ENCODE peak calls at places on chromosomes 6 and 20, in six cellular contexts. One of them, this sample, is unnamed.
A peak's percentile ranks its signal among the peaks of the same experiment; 100 is the strongest.

GRCh38 chr20:62232194-62232593 is 6.1 kb upstream of the OSBPL2 start:
- DNase-seq in sigmoid colon: no peak
- DNase-seq in A549: no peak
- DNase-seq in neural progenitor cell: no peak
- DNase-seq in astrocyte: no peak
- DNase-seq in adrenal gland: no peak
- DNase-seq in this sample: no peak

GRCh38 chr6:170147832-170148708 is 142.8 kb downstream of the DLL1 start:
- DNase-seq in sigmoid colon: peak; percentile 56
- DNase-seq in A549: no peak
- DNase-seq in neural progenitor cell: peak; percentile 58
- DNase-seq in astrocyte: no peak
- DNase-seq in adrenal gland: no peak
- DNase-seq in this sample: no peak

GRCh38 chr6:124859366-124859765 is 102.9 kb upstream of the RNF217 start:
- DNase-seq in sigmoid colon: no peak
- DNase-seq in A549: no peak
- DNase-seq in neural progenitor cell: no peak
- DNase-seq in astrocyte: no peak
- DNase-seq in adrenal gland: no peak
- DNase-seq in this sample: no peak

GRCh38 chr6:125944434-125944816 is 12.1 kb upstream of the HINT3 start:
- DNase-seq in sigmoid colon: peak; percentile 82
- DNase-seq in A549: no peak
- DNase-seq in neural progenitor cell: no peak
- DNase-seq in astrocyte: peak; percentile 69
- DNase-seq in adrenal gland: peak; percentile 62
- DNase-seq in this sample: peak; percentile 78

GRCh38 chr20:1800777-1801176 is 94.4 kb upstream of the SIRPA start:
- DNase-seq in sigmoid colon: no peak
- DNase-seq in A549: peak; percentile 57
- DNase-seq in neural progenitor cell: peak; percentile 19
- DNase-seq in astrocyte: peak; percentile 36
- DNase-seq in adrenal gland: no peak
- DNase-seq in this sample: no peak

GRCh38 chr6:168834814-168835213 is 393.8 kb downstream of the SMOC2 start:
- DNase-seq in sigmoid colon: no peak
- DNase-seq in A549: no peak
- DNase-seq in neural progenitor cell: no peak
- DNase-seq in astrocyte: no peak
- DNase-seq in adrenal gland: no peak
- DNase-seq in this sample: no peak

GRCh38 chr6:7052441-7052936 is 55.3 kb upstream of the RREB1 start:
- DNase-seq in sigmoid colon: peak; percentile 80
- DNase-seq in A549: no peak
- DNase-seq in neural progenitor cell: peak; percentile 58
- DNase-seq in astrocyte: peak; percentile 79
- DNase-seq in adrenal gland: peak; percentile 80
- DNase-seq in this sample: peak; percentile 83

GRCh38 chr6:75437451-75438185 is 56.0 kb downstream of the FILIP1 start:
- DNase-seq in sigmoid colon: no peak
- DNase-seq in A549: no peak
- DNase-seq in neural progenitor cell: no peak
- DNase-seq in astrocyte: peak; percentile 80
- DNase-seq in adrenal gland: no peak
- DNase-seq in this sample: no peak

GRCh38 chr20:34581341-34582189 is 23.0 kb downstream of the MAP1LC3A start:
- DNase-seq in sigmoid colon: no peak
- DNase-seq in A549: no peak
- DNase-seq in neural progenitor cell: peak; percentile 35
- DNase-seq in astrocyte: peak; percentile 58
- DNase-seq in adrenal gland: peak; percentile 16
- DNase-seq in this sample: no peak

GRCh38 chr20:38321959-38322598 is 18.1 kb downstream of the BPI start:
- DNase-seq in sigmoid colon: peak; percentile 72
- DNase-seq in A549: peak; percentile 55
- DNase-seq in neural progenitor cell: peak; percentile 75
- DNase-seq in astrocyte: peak; percentile 31
- DNase-seq in adrenal gland: peak; percentile 26
- DNase-seq in this sample: no peak

GRCh38 chr6:84089081-84089480 is 55.5 kb downstream of the MRAP2 start:
- DNase-seq in sigmoid colon: no peak
- DNase-seq in A549: no peak
- DNase-seq in neural progenitor cell: no peak
- DNase-seq in astrocyte: no peak
- DNase-seq in adrenal gland: no peak
- DNase-seq in this sample: no peak

GRCh38 chr6:125001684-125002083 is 39.4 kb downstream of the RNF217 start:
- DNase-seq in sigmoid colon: no peak
- DNase-seq in A549: no peak
- DNase-seq in neural progenitor cell: no peak
- DNase-seq in astrocyte: peak; percentile 61
- DNase-seq in adrenal gland: no peak
- DNase-seq in this sample: no peak

GRCh38 chr6:87308970-87309369 is 13.4 kb upstream of the SMIM8 start:
- DNase-seq in sigmoid colon: no peak
- DNase-seq in A549: no peak
- DNase-seq in neural progenitor cell: no peak
- DNase-seq in astrocyte: no peak
- DNase-seq in adrenal gland: no peak
- DNase-seq in this sample: no peak

GRCh38 chr6:20715135-20715806 is 181.0 kb downstream of the CDKAL1 start:
- DNase-seq in sigmoid colon: no peak
- DNase-seq in A549: no peak
- DNase-seq in neural progenitor cell: no peak
- DNase-seq in astrocyte: no peak
- DNase-seq in adrenal gland: no peak
- DNase-seq in this sample: no peak

DNA sequence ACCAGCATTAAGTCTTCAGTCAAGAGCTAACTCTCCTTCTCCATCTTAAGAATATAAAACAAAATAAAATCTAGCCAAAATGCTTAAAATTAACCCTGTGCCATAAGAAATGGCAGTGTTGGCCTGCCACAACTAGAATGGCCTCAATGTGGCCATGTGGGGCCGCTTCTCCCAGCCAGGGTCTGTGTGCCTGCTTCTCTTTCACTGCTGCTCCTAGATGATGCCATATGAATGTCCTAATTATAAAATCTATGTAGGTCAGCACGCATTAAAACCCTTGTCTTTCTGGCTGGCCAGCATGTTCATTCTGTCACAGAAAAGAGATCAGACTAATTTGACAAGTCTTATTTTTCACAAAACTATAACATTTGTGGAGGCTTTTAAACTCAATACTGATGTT is 102.6 kb downstream of the C6orf118 start:
- DNase-seq in sigmoid colon: no peak
- DNase-seq in A549: no peak
- DNase-seq in neural progenitor cell: no peak
- DNase-seq in astrocyte: no peak
- DNase-seq in adrenal gland: no peak
- DNase-seq in this sample: no peak
- H3K4me1 ChIP-seq in sigmoid colon: no peaks in the 10 kb centered on the region
- H3K4me1 ChIP-seq in A549: no peaks in the 10 kb centered on the region
- H3K4me1 ChIP-seq in neural progenitor cell: peaks cover 12% of the 10 kb centered on the region
- H3K4me1 ChIP-seq in astrocyte: no peaks in the 10 kb centered on the region
- H3K4me1 ChIP-seq in adrenal gland: no peaks in the 10 kb centered on the region
- H3K4me1 ChIP-seq in this sample: no peaks in the 10 kb centered on the region

DNA sequence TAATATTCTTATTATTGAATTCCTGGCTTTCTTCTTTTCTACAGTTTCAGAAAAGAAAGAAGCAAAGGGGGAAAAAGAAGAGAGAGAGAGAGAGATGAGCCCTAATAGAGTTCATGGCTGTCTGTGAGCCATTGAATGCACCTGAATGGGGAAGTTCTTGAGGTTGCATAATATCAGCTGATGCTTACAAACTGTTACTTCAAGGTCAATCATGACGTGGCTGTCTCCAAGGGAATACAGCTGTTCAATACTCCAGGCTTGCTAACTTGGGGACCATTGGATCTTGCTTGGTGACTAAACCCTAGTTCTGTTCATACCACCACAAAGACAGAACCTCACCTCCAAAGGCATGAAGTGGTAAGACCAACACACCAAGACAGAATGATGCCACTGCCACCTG is 180.4 kb downstream of the ADGRG6 start:
- DNase-seq in sigmoid colon: no peak
- DNase-seq in A549: no peak
- DNase-seq in neural progenitor cell: no peak
- DNase-seq in astrocyte: no peak
- DNase-seq in adrenal gland: no peak
- DNase-seq in this sample: no peak
- H3K4me3 ChIP-seq in sigmoid colon: no peak overlapping the region
- H3K4me3 ChIP-seq in A549: no peak overlapping the region
- H3K4me3 ChIP-seq in neural progenitor cell: no peak overlapping the region
- H3K4me3 ChIP-seq in astrocyte: no peak overlapping the region
- H3K4me3 ChIP-seq in adrenal gland: no peak overlapping the region
- H3K4me3 ChIP-seq in this sample: no peak overlapping the region

GRCh38 chr20:3768342-3769130 is 983 bp upstream of the ADISSP start:
- DNase-seq in sigmoid colon: peak; percentile 91
- DNase-seq in A549: peak; percentile 89
- DNase-seq in neural progenitor cell: peak; percentile 94
- DNase-seq in astrocyte: peak; percentile 67
- DNase-seq in adrenal gland: peak; percentile 84
- DNase-seq in this sample: peak; percentile 88

GRCh38 chr20:3766832-3767433 is 620 bp downstream of the ADISSP start:
- DNase-seq in sigmoid colon: peak; percentile 68
- DNase-seq in A549: no peak
- DNase-seq in neural progenitor cell: peak; percentile 59
- DNase-seq in astrocyte: no peak
- DNase-seq in adrenal gland: no peak
- DNase-seq in this sample: no peak

GRCh38 chr20:3766381-3766780 is 1.2 kb downstream of the ADISSP start:
- DNase-seq in sigmoid colon: peak; percentile 65
- DNase-seq in A549: no peak
- DNase-seq in neural progenitor cell: no peak
- DNase-seq in astrocyte: no peak
- DNase-seq in adrenal gland: no peak
- DNase-seq in this sample: no peak

GRCh38 chr20:3765171-3765887 is 2.2 kb downstream of the ADISSP start:
- DNase-seq in sigmoid colon: no peak
- DNase-seq in A549: no peak
- DNase-seq in neural progenitor cell: no peak
- DNase-seq in astrocyte: no peak
- DNase-seq in adrenal gland: no peak
- DNase-seq in this sample: no peak

GRCh38 chr20:3767434-3768341 is at the start of gene ADISSP:
- DNase-seq in sigmoid colon: peak; percentile 100
- DNase-seq in A549: peak; percentile 99
- DNase-seq in neural progenitor cell: peak; percentile 99
- DNase-seq in astrocyte: peak; percentile 92
- DNase-seq in adrenal gland: peak; percentile 99
- DNase-seq in this sample: peak; percentile 100
- TF ChIP-seq CTCF in sigmoid colon: no peak
- TF ChIP-seq CTCF in A549: no peak
- TF ChIP-seq CTCF in neural progenitor cell: peak; percentile 15
- TF ChIP-seq CTCF in astrocyte: no peak
- TF ChIP-seq CTCF in adrenal gland: no peak
- TF ChIP-seq CTCF in this sample: no peak

GRCh38 chr6:108597601-108598315 is 37.0 kb downstream of the FOXO3 start:
- DNase-seq in sigmoid colon: peak; percentile 69
- DNase-seq in A549: no peak
- DNase-seq in neural progenitor cell: no peak
- DNase-seq in astrocyte: no peak
- DNase-seq in adrenal gland: no peak
- DNase-seq in this sample: no peak

GRCh38 chr6:108596947-108597346 is 36.2 kb downstream of the FOXO3 start:
- DNase-seq in sigmoid colon: no peak
- DNase-seq in A549: no peak
- DNase-seq in neural progenitor cell: no peak
- DNase-seq in astrocyte: no peak
- DNase-seq in adrenal gland: no peak
- DNase-seq in this sample: no peak

GRCh38 chr6:108592371-108593337 is 31.9 kb downstream of the FOXO3 start:
- DNase-seq in sigmoid colon: peak; percentile 81
- DNase-seq in A549: no peak
- DNase-seq in neural progenitor cell: peak; percentile 28
- DNase-seq in astrocyte: peak; percentile 97
- DNase-seq in adrenal gland: no peak
- DNase-seq in this sample: no peak

GRCh38 chr6:108591040-108591816 is 30.5 kb downstream of the FOXO3 start:
- DNase-seq in sigmoid colon: no peak
- DNase-seq in A549: no peak
- DNase-seq in neural progenitor cell: no peak
- DNase-seq in astrocyte: no peak
- DNase-seq in adrenal gland: no peak
- DNase-seq in this sample: no peak

GRCh38 chr6:108594640-108595039 is 33.9 kb downstream of the FOXO3 start:
- DNase-seq in sigmoid colon: no peak
- DNase-seq in A549: no peak
- DNase-seq in neural progenitor cell: no peak
- DNase-seq in astrocyte: no peak
- DNase-seq in adrenal gland: no peak
- DNase-seq in this sample: no peak
- H3K4me1 ChIP-seq in sigmoid colon: no peaks in the 10 kb centered on the region
- H3K4me1 ChIP-seq in A549: peaks cover 18% of the 10 kb centered on the region
- H3K4me1 ChIP-seq in neural progenitor cell: peaks cover 9% of the 10 kb centered on the region
- H3K4me1 ChIP-seq in astrocyte: peaks cover 22% of the 10 kb centered on the region
- H3K4me1 ChIP-seq in adrenal gland: peaks cover 92% of the 10 kb centered on the region
- H3K4me1 ChIP-seq in this sample: peaks cover 92% of the 10 kb centered on the region

DNA sequence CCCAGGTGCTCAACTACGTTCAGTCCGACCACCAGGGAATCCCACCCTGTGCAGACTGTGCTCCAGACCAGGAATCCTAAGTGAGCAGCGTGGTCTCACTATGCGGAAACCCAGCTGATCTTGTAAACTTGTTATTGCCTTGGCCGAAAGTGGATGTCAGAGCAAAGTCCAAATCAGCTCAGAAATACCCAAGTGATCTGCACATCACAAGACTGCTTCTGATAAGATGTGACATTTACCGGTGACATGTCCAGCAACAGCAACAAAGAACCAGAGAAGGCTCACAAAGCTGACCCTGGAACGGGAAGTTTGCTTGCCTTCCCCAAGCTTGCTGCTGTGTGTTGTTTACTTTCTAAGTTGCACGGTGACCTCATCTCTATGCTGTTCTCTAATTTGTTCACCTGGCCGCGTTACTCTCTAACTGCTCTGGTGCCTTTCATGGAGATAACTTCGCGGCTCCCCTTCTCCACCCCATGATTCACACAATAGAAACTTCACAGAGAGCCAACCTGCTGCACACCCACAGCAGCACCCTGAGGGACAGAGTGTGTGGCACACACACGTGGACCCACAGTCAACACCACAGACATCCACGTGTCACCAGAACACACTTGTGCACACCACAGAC is 1.7 kb downstream of the BNIP5 start:
- DNase-seq in sigmoid colon: no peak
- DNase-seq in A549: no peak
- DNase-seq in neural progenitor cell: no peak
- DNase-seq in astrocyte: no peak
- DNase-seq in adrenal gland: no peak
- DNase-seq in this sample: no peak
- H3K4me3 ChIP-seq in sigmoid colon: no peak overlapping the region
- H3K4me3 ChIP-seq in A549: no peak overlapping the region
- H3K4me3 ChIP-seq in neural progenitor cell: no peak overlapping the region
- H3K4me3 ChIP-seq in astrocyte: no peak overlapping the region
- H3K4me3 ChIP-seq in adrenal gland: no peak overlapping the region
- H3K4me3 ChIP-seq in this sample: no peak overlapping the region

GRCh38 chr20:55057779-55058415 is 582.5 kb downstream of the DOK5 start:
- DNase-seq in sigmoid colon: no peak
- DNase-seq in A549: no peak
- DNase-seq in neural progenitor cell: no peak
- DNase-seq in astrocyte: no peak
- DNase-seq in adrenal gland: no peak
- DNase-seq in this sample: no peak
- TF ChIP-seq CTCF in sigmoid colon: no peak
- TF ChIP-seq CTCF in A549: no peak
- TF ChIP-seq CTCF in neural progenitor cell: peak; percentile 53
- TF ChIP-seq CTCF in astrocyte: peak; percentile 45
- TF ChIP-seq CTCF in adrenal gland: peak; percentile 32
- TF ChIP-seq CTCF in this sample: peak; percentile 31